ENCODE peak calls at places on chromosome 6, in eight cellular contexts. One of them, this sample, is unnamed.

GRCh38 chr6:165986647-165987482 is 180.8 kb downstream of the TBXT start:
- DNase-seq in HFFc6: no peak
- DNase-seq in SK-N-SH: peak
- DNase-seq in astrocyte of the spinal cord: peak
- DNase-seq in Right ventricle myocardium superior: peak
- DNase-seq in ELR: peak
- DNase-seq in OCI-LY7: no peak
- DNase-seq in substantia nigra: no peak
- DNase-seq in this sample: no peak

GRCh38 chr6:42250509-42250908 is 32.8 kb upstream of the MRPS10 start:
- DNase-seq in HFFc6: no peak
- DNase-seq in SK-N-SH: no peak
- DNase-seq in astrocyte of the spinal cord: no peak
- DNase-seq in Right ventricle myocardium superior: no peak
- DNase-seq in ELR: no peak
- DNase-seq in OCI-LY7: no peak
- DNase-seq in substantia nigra: no peak
- DNase-seq in this sample: peak

GRCh38 chr6:107683183-107683582 is 140.9 kb downstream of the SCML4 start:
- DNase-seq in HFFc6: no peak
- DNase-seq in SK-N-SH: no peak
- DNase-seq in astrocyte of the spinal cord: no peak
- DNase-seq in Right ventricle myocardium superior: no peak
- DNase-seq in ELR: no peak
- DNase-seq in OCI-LY7: no peak
- DNase-seq in substantia nigra: no peak
- DNase-seq in this sample: no peak

GRCh38 chr6:132482595-132482994 is 30.3 kb downstream of the STX7 start:
- DNase-seq in HFFc6: no peak
- DNase-seq in SK-N-SH: no peak
- DNase-seq in astrocyte of the spinal cord: no peak
- DNase-seq in Right ventricle myocardium superior: no peak
- DNase-seq in ELR: no peak
- DNase-seq in OCI-LY7: no peak
- DNase-seq in substantia nigra: no peak
- DNase-seq in this sample: no peak

GRCh38 chr6:118295336-118295735 is 252.8 kb upstream of the PLN start:
- DNase-seq in HFFc6: no peak
- DNase-seq in SK-N-SH: no peak
- DNase-seq in astrocyte of the spinal cord: no peak
- DNase-seq in Right ventricle myocardium superior: no peak
- DNase-seq in ELR: no peak
- DNase-seq in OCI-LY7: no peak
- DNase-seq in substantia nigra: no peak
- DNase-seq in this sample: no peak

GRCh38 chr6:149990672-149991402 is 27.1 kb downstream of the ULBP1 start:
- DNase-seq in HFFc6: no peak
- DNase-seq in SK-N-SH: peak
- DNase-seq in astrocyte of the spinal cord: no peak
- DNase-seq in Right ventricle myocardium superior: no peak
- DNase-seq in ELR: peak
- DNase-seq in OCI-LY7: peak
- DNase-seq in substantia nigra: no peak
- DNase-seq in this sample: no peak

GRCh38 chr6:6246539-6246938 is 73.9 kb downstream of the F13A1 start:
- DNase-seq in HFFc6: no peak
- DNase-seq in SK-N-SH: no peak
- DNase-seq in astrocyte of the spinal cord: no peak
- DNase-seq in Right ventricle myocardium superior: no peak
- DNase-seq in ELR: no peak
- DNase-seq in OCI-LY7: peak
- DNase-seq in substantia nigra: no peak
- DNase-seq in this sample: no peak

GRCh38 chr6:123770247-123770949 is 33.3 kb upstream of the NKAIN2 start:
- DNase-seq in HFFc6: no peak
- DNase-seq in SK-N-SH: no peak
- DNase-seq in astrocyte of the spinal cord: no peak
- DNase-seq in Right ventricle myocardium superior: no peak
- DNase-seq in ELR: no peak
- DNase-seq in OCI-LY7: no peak
- DNase-seq in substantia nigra: no peak
- DNase-seq in this sample: no peak

GRCh38 chr6:53168516-53169257 is 20.0 kb upstream of the GCM1 start:
- DNase-seq in HFFc6: peak
- DNase-seq in SK-N-SH: no peak
- DNase-seq in astrocyte of the spinal cord: peak
- DNase-seq in Right ventricle myocardium superior: no peak
- DNase-seq in ELR: peak
- DNase-seq in OCI-LY7: no peak
- DNase-seq in substantia nigra: no peak
- DNase-seq in this sample: no peak

GRCh38 chr6:161462148-161462547 is 188.3 kb upstream of the AGPAT4 start:
- DNase-seq in HFFc6: no peak
- DNase-seq in SK-N-SH: no peak
- DNase-seq in astrocyte of the spinal cord: no peak
- DNase-seq in Right ventricle myocardium superior: no peak
- DNase-seq in ELR: peak
- DNase-seq in OCI-LY7: no peak
- DNase-seq in substantia nigra: no peak
- DNase-seq in this sample: no peak

GRCh38 chr6:11770546-11771466 is 7.8 kb downstream of the ADTRP start:
- DNase-seq in HFFc6: peak
- DNase-seq in SK-N-SH: peak
- DNase-seq in astrocyte of the spinal cord: peak
- DNase-seq in Right ventricle myocardium superior: peak
- DNase-seq in ELR: peak
- DNase-seq in OCI-LY7: no peak
- DNase-seq in substantia nigra: no peak
- DNase-seq in this sample: peak

GRCh38 chr6:74534485-74535211 is 671.2 kb downstream of the COL12A1 start:
- DNase-seq in HFFc6: no peak
- DNase-seq in SK-N-SH: no peak
- DNase-seq in astrocyte of the spinal cord: peak
- DNase-seq in Right ventricle myocardium superior: no peak
- DNase-seq in ELR: peak
- DNase-seq in OCI-LY7: no peak
- DNase-seq in substantia nigra: no peak
- DNase-seq in this sample: no peak

GRCh38 chr6:32792901-32793400 is 23.9 kb downstream of the HLA-DOB start:
- DNase-seq in HFFc6: no peak
- DNase-seq in SK-N-SH: no peak
- DNase-seq in astrocyte of the spinal cord: no peak
- DNase-seq in Right ventricle myocardium superior: no peak
- DNase-seq in ELR: no peak
- DNase-seq in OCI-LY7: no peak
- DNase-seq in substantia nigra: no peak
- DNase-seq in this sample: no peak

GRCh38 chr6:64083261-64083660 is 447.7 kb downstream of the PHF3 start:
- DNase-seq in HFFc6: no peak
- DNase-seq in SK-N-SH: no peak
- DNase-seq in astrocyte of the spinal cord: no peak
- DNase-seq in Right ventricle myocardium superior: no peak
- DNase-seq in ELR: no peak
- DNase-seq in OCI-LY7: no peak
- DNase-seq in substantia nigra: no peak
- DNase-seq in this sample: no peak

GRCh38 chr6:168524644-168525043 is 83.7 kb downstream of the SMOC2 start:
- DNase-seq in HFFc6: no peak
- DNase-seq in SK-N-SH: no peak
- DNase-seq in astrocyte of the spinal cord: no peak
- DNase-seq in Right ventricle myocardium superior: no peak
- DNase-seq in ELR: no peak
- DNase-seq in OCI-LY7: no peak
- DNase-seq in substantia nigra: no peak
- DNase-seq in this sample: no peak

GRCh38 chr6:17178754-17179153 is 76.9 kb downstream of the STMND1 start:
- DNase-seq in HFFc6: no peak
- DNase-seq in SK-N-SH: peak
- DNase-seq in astrocyte of the spinal cord: no peak
- DNase-seq in Right ventricle myocardium superior: no peak
- DNase-seq in ELR: no peak
- DNase-seq in OCI-LY7: no peak
- DNase-seq in substantia nigra: no peak
- DNase-seq in this sample: no peak

GRCh38 chr6:122726649-122727048 is 52.9 kb upstream of the FABP7 start:
- DNase-seq in HFFc6: peak
- DNase-seq in SK-N-SH: peak
- DNase-seq in astrocyte of the spinal cord: peak
- DNase-seq in Right ventricle myocardium superior: no peak
- DNase-seq in ELR: peak
- DNase-seq in OCI-LY7: no peak
- DNase-seq in substantia nigra: no peak
- DNase-seq in this sample: no peak

GRCh38 chr6:30748851-30749540 is 4.6 kb upstream of the IER3 start:
- DNase-seq in HFFc6: no peak
- DNase-seq in SK-N-SH: no peak
- DNase-seq in astrocyte of the spinal cord: no peak
- DNase-seq in Right ventricle myocardium superior: no peak
- DNase-seq in ELR: peak
- DNase-seq in OCI-LY7: no peak
- DNase-seq in substantia nigra: no peak
- DNase-seq in this sample: no peak

GRCh38 chr6:142406131-142406530 is 104.3 kb downstream of the ADGRG6 start:
- DNase-seq in HFFc6: no peak
- DNase-seq in SK-N-SH: no peak
- DNase-seq in astrocyte of the spinal cord: no peak
- DNase-seq in Right ventricle myocardium superior: no peak
- DNase-seq in ELR: no peak
- DNase-seq in OCI-LY7: no peak
- DNase-seq in substantia nigra: no peak
- DNase-seq in this sample: no peak

GRCh38 chr6:113351183-113351834 is 505.8 kb upstream of the MARCKS start:
- DNase-seq in HFFc6: peak
- DNase-seq in SK-N-SH: no peak
- DNase-seq in astrocyte of the spinal cord: peak
- DNase-seq in Right ventricle myocardium superior: no peak
- DNase-seq in ELR: peak
- DNase-seq in OCI-LY7: no peak
- DNase-seq in substantia nigra: no peak
- DNase-seq in this sample: no peak

GRCh38 chr6:24994812-24995211 is 59.1 kb upstream of the RIPOR2 start:
- DNase-seq in HFFc6: peak
- DNase-seq in SK-N-SH: no peak
- DNase-seq in astrocyte of the spinal cord: no peak
- DNase-seq in Right ventricle myocardium superior: no peak
- DNase-seq in ELR: no peak
- DNase-seq in OCI-LY7: no peak
- DNase-seq in substantia nigra: no peak
- DNase-seq in this sample: no peak

GRCh38 chr6:132023490-132023889 is 72.3 kb upstream of the CCN2 start:
- DNase-seq in HFFc6: no peak
- DNase-seq in SK-N-SH: no peak
- DNase-seq in astrocyte of the spinal cord: no peak
- DNase-seq in Right ventricle myocardium superior: no peak
- DNase-seq in ELR: peak
- DNase-seq in OCI-LY7: no peak
- DNase-seq in substantia nigra: no peak
- DNase-seq in this sample: no peak